ENCODE peak calls at places on chromosomes 2 and 18, in five cellular contexts. S is K562, Z is neural progenitor cell, D is astrocyte, V is MM.1S. I is an unnamed sample. For H3K36me3, the result is how much of the 10 kb centered on the place peaks cover.

GRCh38 chr2:226985227-226985946 is 149.5 kb downstream of the RHBDD1 start:
- DNase-seq in S (peak), V (peak), Z (peak), D (peak), I (peak)

GRCh38 chr18:62281684-62282083 is 43.4 kb upstream of the TNFRSF11A start:
- DNase-seq in S (no peak), D (peak), V (no peak), Z (no peak), I (peak)

GRCh38 chr2:19261061-19261460 is 97.4 kb downstream of the OSR1 start:
- DNase-seq in Z (no peak), D (peak), S (no peak), V (no peak), I (no peak)

GRCh38 chr2:77013932-77014331 is 508.2 kb downstream of the LRRTM4 start:
- DNase-seq in S (no peak), D (no peak), Z (no peak), V (no peak), I (no peak)

GRCh38 chr2:96685285-96685591 is 42.7 kb downstream of the FER1L5 start:
- DNase-seq in Z (no peak), V (no peak), S (no peak), D (no peak), I (no peak)

GRCh38 chr2:52369176-52369575 is 1337.2 kb upstream of the NRXN1 start:
- DNase-seq in S (no peak), V (no peak), Z (no peak), D (no peak), I (no peak)

GRCh38 chr18:39842042-39842791 is 2112.8 kb upstream of the PIK3C3 start:
- DNase-seq in D (no peak), Z (peak), S (no peak), V (no peak), I (no peak)

GRCh38 chr18:11673560-11673959 is 15.5 kb upstream of the GNAL start:
- DNase-seq in V (no peak), D (no peak), Z (no peak), S (no peak), I (no peak)

GRCh38 chr2:171836151-171836910 is 57.7 kb downstream of the SLC25A12 start:
- DNase-seq in D (peak), Z (no peak), V (no peak), S (no peak), I (no peak)

GRCh38 chr2:240435457-240435954 is at the start of gene GPC1:
- DNase-seq in V (peak), Z (peak), S (peak), D (peak), I (peak)

DNA sequence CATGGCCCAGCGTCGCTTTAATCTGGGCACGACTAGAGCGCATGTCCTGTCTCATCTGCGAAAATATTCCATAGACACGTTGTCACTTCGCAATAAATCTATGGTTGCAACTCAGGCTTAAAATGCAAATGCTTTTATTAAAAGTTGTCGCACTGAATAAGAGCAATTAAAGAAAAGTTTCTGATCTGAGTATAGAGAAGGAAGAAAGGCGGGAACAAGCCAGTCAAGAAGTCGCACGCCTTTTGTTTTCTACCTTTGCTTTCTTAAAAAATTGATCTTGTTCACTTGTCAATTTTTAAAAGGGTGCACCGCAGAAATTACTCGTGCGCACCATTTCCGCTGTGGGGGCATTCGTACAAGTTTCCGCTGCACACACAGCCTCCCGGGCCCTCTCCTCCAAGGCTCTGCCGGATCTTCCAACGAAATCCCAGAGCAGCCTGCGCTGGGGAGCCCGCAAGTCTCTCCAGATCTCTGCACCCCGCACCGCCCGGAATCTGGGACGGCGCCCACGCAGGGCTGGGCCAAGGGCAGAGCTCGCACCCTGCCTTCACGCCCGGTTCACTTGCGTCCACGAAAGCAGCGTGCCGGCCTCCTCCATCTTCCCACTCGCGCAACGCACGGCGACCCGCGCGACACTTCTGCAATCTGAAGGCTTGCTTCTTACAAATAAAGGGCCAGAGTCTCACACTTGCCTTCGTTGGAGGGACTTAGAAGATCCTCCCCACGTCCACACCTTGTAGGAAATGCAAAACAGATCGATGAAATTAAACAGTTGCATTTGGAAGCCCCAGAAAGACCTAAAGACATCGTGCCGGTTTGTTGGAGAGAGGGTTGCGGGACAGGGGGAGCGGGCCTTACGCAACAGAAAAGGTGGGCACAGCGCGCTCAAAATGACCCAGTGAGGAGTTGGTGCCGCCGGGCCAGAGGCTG is 2.7 kb upstream of the SALL3 start:
- DNase-seq in D (no peak), S (no peak), Z (peak), V (no peak), I (no peak)
- H3K4me3 ChIP-seq in D (no peak), S (no peak), Z (peak), V (no peak), I (no peak)

DNA sequence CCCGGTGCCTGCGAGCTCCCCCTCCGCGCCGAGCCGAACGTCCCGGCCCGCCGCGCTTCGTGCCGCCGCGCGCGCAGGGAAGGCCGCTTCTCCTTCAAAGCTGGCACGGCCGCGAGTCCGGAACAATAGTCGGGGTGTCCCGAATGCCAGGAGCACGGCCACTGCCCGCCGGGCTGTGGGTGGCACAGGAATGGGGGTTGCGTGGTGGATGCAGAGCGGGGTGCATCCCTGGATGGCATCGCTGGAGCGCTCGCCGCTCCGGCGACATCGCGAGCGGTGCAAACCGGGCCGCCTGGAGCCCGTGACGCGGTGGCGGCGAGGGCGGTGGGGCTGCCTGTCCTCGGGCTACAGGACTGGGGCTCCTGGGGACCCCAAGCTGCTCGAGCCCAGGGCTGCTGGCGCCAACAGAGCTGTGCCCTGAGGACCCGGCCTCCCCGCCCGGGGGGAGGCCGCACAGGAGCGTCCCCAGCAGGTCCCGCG is 1.1 kb upstream of the SATB2 start:
- DNase-seq in S (no peak), V (no peak), D (no peak), Z (no peak), I (peak)
- TF ChIP-seq EZH2 in S (no peak), V (no peak), D (no peak), Z (no peak), I (no peak)

DNA sequence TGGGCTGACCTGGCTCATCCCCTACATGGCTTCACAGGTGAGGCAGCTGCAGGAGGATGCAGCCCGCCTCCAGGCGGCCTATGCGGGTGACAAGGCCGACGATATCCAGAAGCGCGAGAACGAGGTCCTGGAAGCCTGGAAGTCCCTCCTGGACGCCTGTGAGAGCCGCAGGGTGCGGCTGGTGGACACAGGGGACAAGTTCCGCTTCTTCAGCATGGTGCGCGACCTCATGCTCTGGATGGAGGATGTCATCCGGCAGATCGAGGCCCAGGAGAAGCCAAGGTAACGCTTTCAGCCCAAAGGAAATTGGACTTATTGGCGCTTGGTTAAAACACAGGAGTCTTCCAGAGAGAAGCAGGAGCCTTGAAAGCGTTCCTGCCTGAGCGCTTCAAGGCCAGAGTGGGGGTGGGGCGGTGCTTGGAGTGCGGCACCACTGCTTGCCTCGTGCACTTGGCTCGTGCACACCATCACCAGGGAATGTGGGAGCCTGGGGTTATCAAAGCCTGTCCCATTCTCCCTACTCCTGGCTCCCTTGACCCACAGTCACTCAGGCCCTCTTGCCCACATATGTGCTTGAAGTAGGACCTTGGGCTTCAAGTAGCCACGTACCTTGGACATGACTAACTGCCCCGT is 69.8 kb upstream of the EML6 start:
- DNase-seq in Z (no peak), D (no peak), V (no peak), S (no peak), I (no peak)
- H3K36me3 ChIP-seq in Z (under half), D (half or more), V (under half), S (half or more), I (half or more)

DNA sequence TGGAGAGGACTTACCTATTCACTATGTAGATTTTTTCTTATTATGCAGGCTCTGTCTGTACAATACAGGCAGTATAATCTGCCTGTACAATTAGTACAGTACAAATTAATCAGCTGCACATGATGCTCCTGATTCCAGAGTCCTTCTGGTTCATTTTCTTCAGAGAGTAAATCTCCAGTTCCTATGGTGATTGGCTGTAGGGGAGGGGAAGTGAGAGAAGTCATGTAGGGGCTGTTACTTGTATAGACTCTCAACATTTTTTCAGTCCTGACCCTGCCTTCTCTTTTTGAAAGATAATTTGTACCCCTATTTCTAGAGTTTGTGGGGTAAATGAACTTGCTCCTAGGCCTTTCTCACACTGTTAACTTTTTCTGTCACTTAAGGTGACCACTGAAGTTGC is 54.5 kb downstream of the PTPN4 start:
- DNase-seq in D (no peak), V (no peak), Z (no peak), S (no peak), I (no peak)
- H3K4me3 ChIP-seq in D (no peak), V (no peak), Z (no peak), S (no peak), I (no peak)

DNA sequence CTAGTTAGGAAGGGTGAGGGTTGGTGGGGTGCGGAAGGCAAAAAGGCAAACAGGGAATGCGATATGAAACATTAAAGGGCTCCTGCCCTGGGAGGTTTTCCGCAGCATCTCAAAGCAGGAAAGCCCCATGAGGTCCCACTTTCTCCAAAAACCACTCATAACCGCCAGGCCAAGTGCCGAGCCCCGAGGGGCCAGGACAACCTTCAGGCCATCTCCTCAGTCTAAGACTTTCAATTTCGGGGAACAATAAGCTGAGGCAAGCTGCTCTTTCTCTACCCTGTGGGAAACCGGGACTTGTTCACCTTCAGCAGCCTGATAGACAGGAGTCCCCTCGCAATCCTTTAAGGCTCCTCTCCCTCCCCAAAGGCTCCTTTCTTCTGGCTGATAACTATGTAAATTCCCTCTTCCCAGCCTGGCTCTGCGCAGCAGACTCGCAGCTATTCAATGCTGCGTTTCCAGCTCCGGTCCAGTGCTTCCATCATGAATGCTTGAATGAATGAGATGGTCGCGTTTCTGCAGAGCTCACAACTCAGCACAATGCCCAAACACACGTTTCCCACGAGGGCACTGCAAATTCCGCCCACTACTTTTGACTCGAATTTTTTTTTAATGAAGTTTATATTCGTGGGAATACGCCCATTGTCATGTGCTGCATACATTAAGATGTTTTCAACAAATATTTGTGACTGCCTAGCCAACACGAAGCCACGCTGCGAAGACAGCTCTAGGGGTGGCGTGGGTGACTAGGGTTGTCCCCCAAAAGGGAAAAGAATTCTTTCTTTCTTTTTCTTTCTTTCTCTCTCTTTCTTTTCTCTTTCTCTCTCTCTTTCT is 1.4 kb downstream of the LAMA1 start:
- DNase-seq in D (peak), V (no peak), S (no peak), Z (peak), I (peak)
- TF ChIP-seq EZH2 in D (no peak), V (no peak), S (no peak), Z (no peak), I (no peak)

DNA sequence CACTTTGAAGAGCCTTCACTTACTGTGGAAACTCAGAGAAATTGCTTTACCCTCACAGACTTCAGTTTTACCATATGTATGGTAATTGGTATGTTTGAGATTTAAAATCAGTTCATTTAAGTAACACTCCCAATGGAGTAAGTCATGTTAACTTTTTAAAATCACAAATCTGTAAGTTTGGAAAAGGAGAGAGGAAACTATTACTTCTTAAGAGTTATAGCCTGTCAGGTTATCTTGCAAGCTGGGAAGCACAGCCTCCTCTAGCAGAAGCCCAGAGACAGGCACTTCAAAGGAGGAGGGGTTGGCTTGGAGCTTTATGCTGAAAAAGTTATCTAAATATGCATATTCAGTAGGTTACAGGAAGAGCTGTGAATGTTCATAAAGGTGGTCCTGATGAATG is 102.5 kb downstream of the XRCC5 start:
- DNase-seq in V (no peak), S (no peak), Z (no peak), D (no peak), I (no peak)
- H3K36me3 ChIP-seq in V (under half), S (under half), Z (under half), D (under half), I (under half)

GRCh38 chr2:218709906-218710305 is 729 bp upstream of the TTLL4 start:
- DNase-seq in D (no peak), V (no peak), Z (no peak), S (peak), I (no peak)
- H3K4me3 ChIP-seq in D (no peak), V (no peak), Z (no peak), S (no peak), I (no peak)